ENCODE peak calls at places on chromosomes 11 and 22, in five cellular contexts. One of them, this sample, is unnamed.

GRCh38 chr22:36180038-36180880 is 19.7 kb upstream of the APOL3 start:
- DNase-seq in iPS DF 19.7: no peak
- DNase-seq in heart left ventricle: peak; percentile 92
- DNase-seq in neural progenitor cell: peak; percentile 86
- DNase-seq in fibroblast of lung: peak; percentile 35
- DNase-seq in this sample: peak; percentile 80

GRCh38 chr11:69640995-69641581 is at the start of gene CCND1:
- DNase-seq in iPS DF 19.7: peak; percentile 84
- DNase-seq in heart left ventricle: peak; percentile 83
- DNase-seq in neural progenitor cell: peak; percentile 96
- DNase-seq in fibroblast of lung: peak; percentile 91
- DNase-seq in this sample: peak; percentile 94

GRCh38 chr11:5228124-5228523 is 1.3 kb upstream of the HBB start:
- DNase-seq in iPS DF 19.7: no peak
- DNase-seq in heart left ventricle: no peak
- DNase-seq in neural progenitor cell: no peak
- DNase-seq in fibroblast of lung: no peak
- DNase-seq in this sample: no peak

GRCh38 chr11:120227228-120227852 is 12.6 kb upstream of the POU2F3 start:
- DNase-seq in iPS DF 19.7: no peak
- DNase-seq in heart left ventricle: peak; percentile 50
- DNase-seq in neural progenitor cell: no peak
- DNase-seq in fibroblast of lung: no peak
- DNase-seq in this sample: no peak

GRCh38 chr11:129089279-129089678 is 102.8 kb downstream of the ARHGAP32 start:
- DNase-seq in iPS DF 19.7: no peak
- DNase-seq in heart left ventricle: no peak
- DNase-seq in neural progenitor cell: no peak
- DNase-seq in fibroblast of lung: no peak
- DNase-seq in this sample: no peak

GRCh38 chr11:10693509-10694071 is at the start of gene IRAG1:
- DNase-seq in iPS DF 19.7: no peak
- DNase-seq in heart left ventricle: peak; percentile 83
- DNase-seq in neural progenitor cell: peak; percentile 11
- DNase-seq in fibroblast of lung: peak; percentile 72
- DNase-seq in this sample: peak; percentile 58

GRCh38 chr11:124812876-124813275 is 12.7 kb upstream of the MSANTD2 start:
- DNase-seq in iPS DF 19.7: no peak
- DNase-seq in heart left ventricle: no peak
- DNase-seq in neural progenitor cell: no peak
- DNase-seq in fibroblast of lung: peak; percentile 60
- DNase-seq in this sample: no peak

GRCh38 chr11:67379061-67380058 is 6.0 kb upstream of the CLCF1 start:
- DNase-seq in iPS DF 19.7: no peak
- DNase-seq in heart left ventricle: no peak
- DNase-seq in neural progenitor cell: no peak
- DNase-seq in fibroblast of lung: peak; percentile 70
- DNase-seq in this sample: no peak

GRCh38 chr11:37352485-37352884 is 754.4 kb upstream of the RAG2 start:
- DNase-seq in iPS DF 19.7: no peak
- DNase-seq in heart left ventricle: no peak
- DNase-seq in neural progenitor cell: peak; percentile 3
- DNase-seq in fibroblast of lung: no peak
- DNase-seq in this sample: no peak

GRCh38 chr11:128544625-128545024 is 42.7 kb downstream of the ETS1 start:
- DNase-seq in iPS DF 19.7: no peak
- DNase-seq in heart left ventricle: no peak
- DNase-seq in neural progenitor cell: peak; percentile 55
- DNase-seq in fibroblast of lung: peak; percentile 34
- DNase-seq in this sample: peak; percentile 71

GRCh38 chr22:43406186-43406790 is 5.5 kb upstream of the MPPED1 start:
- DNase-seq in iPS DF 19.7: no peak
- DNase-seq in heart left ventricle: peak; percentile 37
- DNase-seq in neural progenitor cell: no peak
- DNase-seq in fibroblast of lung: no peak
- DNase-seq in this sample: no peak

GRCh38 chr11:65615950-65616574 is 486 bp downstream of the PCNX3 start:
- DNase-seq in iPS DF 19.7: no peak
- DNase-seq in heart left ventricle: no peak
- DNase-seq in neural progenitor cell: peak; percentile 69
- DNase-seq in fibroblast of lung: peak; percentile 15
- DNase-seq in this sample: no peak

GRCh38 chr11:82899191-82899820 is 924 bp downstream of the PRCP start:
- DNase-seq in iPS DF 19.7: no peak
- DNase-seq in heart left ventricle: no peak
- DNase-seq in neural progenitor cell: no peak
- DNase-seq in fibroblast of lung: no peak
- DNase-seq in this sample: no peak

GRCh38 chr11:68146704-68147474 is 25.7 kb upstream of the CHKA start:
- DNase-seq in iPS DF 19.7: no peak
- DNase-seq in heart left ventricle: no peak
- DNase-seq in neural progenitor cell: no peak
- DNase-seq in fibroblast of lung: peak; percentile 39
- DNase-seq in this sample: peak; percentile 49

GRCh38 chr11:134862168-134862567 is 450.1 kb upstream of the B3GAT1 start:
- DNase-seq in iPS DF 19.7: no peak
- DNase-seq in heart left ventricle: no peak
- DNase-seq in neural progenitor cell: no peak
- DNase-seq in fibroblast of lung: no peak
- DNase-seq in this sample: no peak

GRCh38 chr11:101618691-101619090 is 34.9 kb upstream of the TRPC6 start:
- DNase-seq in iPS DF 19.7: no peak
- DNase-seq in heart left ventricle: no peak
- DNase-seq in neural progenitor cell: no peak
- DNase-seq in fibroblast of lung: peak; percentile 70
- DNase-seq in this sample: peak; percentile 1

GRCh38 chr11:68090706-68091105 is 30.5 kb downstream of the CHKA start:
- DNase-seq in iPS DF 19.7: no peak
- DNase-seq in heart left ventricle: no peak
- DNase-seq in neural progenitor cell: no peak
- DNase-seq in fibroblast of lung: peak; percentile 30
- DNase-seq in this sample: peak; percentile 23

GRCh38 chr22:42208362-42208761 is 62.1 kb downstream of the TCF20 start:
- DNase-seq in iPS DF 19.7: no peak
- DNase-seq in heart left ventricle: no peak
- DNase-seq in neural progenitor cell: no peak
- DNase-seq in fibroblast of lung: no peak
- DNase-seq in this sample: no peak

GRCh38 chr22:19476023-19476422 is 3.0 kb downstream of the UFD1 start:
- DNase-seq in iPS DF 19.7: no peak
- DNase-seq in heart left ventricle: no peak
- DNase-seq in neural progenitor cell: no peak
- DNase-seq in fibroblast of lung: no peak
- DNase-seq in this sample: no peak

GRCh38 chr11:4496555-4497248 is 14.3 kb downstream of the OR52K1 start:
- DNase-seq in iPS DF 19.7: no peak
- DNase-seq in heart left ventricle: no peak
- DNase-seq in neural progenitor cell: no peak
- DNase-seq in fibroblast of lung: no peak
- DNase-seq in this sample: peak; percentile 6

GRCh38 chr11:63020671-63021255 is 5.1 kb upstream of the SLC22A8 start:
- DNase-seq in iPS DF 19.7: no peak
- DNase-seq in heart left ventricle: no peak
- DNase-seq in neural progenitor cell: peak; percentile 58
- DNase-seq in fibroblast of lung: no peak
- DNase-seq in this sample: no peak

GRCh38 chr11:69704508-69705245 is 855 bp upstream of the FGF19 start:
- DNase-seq in iPS DF 19.7: no peak
- DNase-seq in heart left ventricle: no peak
- DNase-seq in neural progenitor cell: peak; percentile 95
- DNase-seq in fibroblast of lung: no peak
- DNase-seq in this sample: peak; percentile 11

GRCh38 chr11:15621565-15621964 is 506.8 kb downstream of the INSC start:
- DNase-seq in iPS DF 19.7: no peak
- DNase-seq in heart left ventricle: no peak
- DNase-seq in neural progenitor cell: no peak
- DNase-seq in fibroblast of lung: no peak
- DNase-seq in this sample: no peak

GRCh38 chr22:49460662-49461371 is 366.9 kb downstream of the BRD1 start:
- DNase-seq in iPS DF 19.7: no peak
- DNase-seq in heart left ventricle: no peak
- DNase-seq in neural progenitor cell: no peak
- DNase-seq in fibroblast of lung: no peak
- DNase-seq in this sample: no peak

GRCh38 chr22:27990879-27991278 is 71.8 kb upstream of the PITPNB start:
- DNase-seq in iPS DF 19.7: peak; percentile 74
- DNase-seq in heart left ventricle: peak; percentile 84
- DNase-seq in neural progenitor cell: peak; percentile 84
- DNase-seq in fibroblast of lung: no peak
- DNase-seq in this sample: peak; percentile 51

GRCh38 chr22:43796567-43796966 is 15.5 kb downstream of the EFCAB6 start:
- DNase-seq in iPS DF 19.7: no peak
- DNase-seq in heart left ventricle: no peak
- DNase-seq in neural progenitor cell: peak; percentile 63
- DNase-seq in fibroblast of lung: peak; percentile 56
- DNase-seq in this sample: peak; percentile 80

GRCh38 chr11:119585038-119585666 is 143.8 kb downstream of the NECTIN1 start:
- DNase-seq in iPS DF 19.7: no peak
- DNase-seq in heart left ventricle: no peak
- DNase-seq in neural progenitor cell: peak; percentile 49
- DNase-seq in fibroblast of lung: peak; percentile 32
- DNase-seq in this sample: no peak

GRCh38 chr11:5004429-5005274 is 10.0 kb downstream of the OR51L1 start:
- DNase-seq in iPS DF 19.7: no peak
- DNase-seq in heart left ventricle: peak; percentile 44
- DNase-seq in neural progenitor cell: peak; percentile 71
- DNase-seq in fibroblast of lung: peak; percentile 41
- DNase-seq in this sample: peak; percentile 72

GRCh38 chr11:79243412-79244174 is 197.2 kb downstream of the TENM4 start:
- DNase-seq in iPS DF 19.7: no peak
- DNase-seq in heart left ventricle: no peak
- DNase-seq in neural progenitor cell: no peak
- DNase-seq in fibroblast of lung: no peak
- DNase-seq in this sample: no peak

GRCh38 chr22:49052023-49052538 is 775.6 kb downstream of the BRD1 start:
- DNase-seq in iPS DF 19.7: no peak
- DNase-seq in heart left ventricle: no peak
- DNase-seq in neural progenitor cell: no peak
- DNase-seq in fibroblast of lung: peak; percentile 6
- DNase-seq in this sample: no peak

GRCh38 chr22:49815641-49816071 is 12.0 kb downstream of the BRD1 start:
- DNase-seq in iPS DF 19.7: no peak
- DNase-seq in heart left ventricle: no peak
- DNase-seq in neural progenitor cell: no peak
- DNase-seq in fibroblast of lung: peak; percentile 58
- DNase-seq in this sample: no peak

GRCh38 chr11:118820412-118821357 is 29.7 kb upstream of the DDX6 start:
- DNase-seq in iPS DF 19.7: no peak
- DNase-seq in heart left ventricle: peak; percentile 87
- DNase-seq in neural progenitor cell: peak; percentile 12
- DNase-seq in fibroblast of lung: peak; percentile 68
- DNase-seq in this sample: no peak

GRCh38 chr22:31102441-31103081 is 4.8 kb downstream of the SELENOM start:
- DNase-seq in iPS DF 19.7: no peak
- DNase-seq in heart left ventricle: peak; percentile 81
- DNase-seq in neural progenitor cell: no peak
- DNase-seq in fibroblast of lung: peak; percentile 92
- DNase-seq in this sample: peak; percentile 97

GRCh38 chr11:497565-498296 is 9.3 kb downstream of the RNH1 start:
- DNase-seq in iPS DF 19.7: no peak
- DNase-seq in heart left ventricle: no peak
- DNase-seq in neural progenitor cell: no peak
- DNase-seq in fibroblast of lung: no peak
- DNase-seq in this sample: no peak

This sample was measured in fibroblast of pulmonary artery.